ENCODE peak calls at places on chromosomes 11 and 22, in seven cellular contexts. J, E, L, I, W, T and U are unnamed samples.

GRCh38 chr11:85647078-85647477 is 689 bp upstream of the TMEM126A start:
- DNase-seq in E (no peak), T (no peak), I (no peak), J (peak), L (no peak), W (no peak), U (no peak)

GRCh38 chr22:19138217-19139000 is 6.0 kb downstream of the ESS2 start:
- DNase-seq in L (no peak), J (no peak), W (no peak), T (no peak), E (no peak), I (no peak), U (no peak)

GRCh38 chr22:26767351-26767970 is 110.1 kb downstream of the MIAT start:
- DNase-seq in J (no peak), I (no peak), L (no peak), T (no peak), W (no peak), E (no peak), U (no peak)

GRCh38 chr22:46891382-46891951 is 129.0 kb downstream of the TBC1D22A start:
- DNase-seq in J (no peak), W (no peak), I (no peak), T (no peak), E (no peak), L (no peak), U (no peak)

GRCh38 chr11:110134120-110134519 is 40.9 kb downstream of the ZC3H12C start:
- DNase-seq in L (no peak), E (no peak), T (no peak), I (no peak), W (no peak), J (no peak), U (no peak)

GRCh38 chr11:117621226-117621625 is 175.8 kb downstream of the DSCAML1 start:
- DNase-seq in E (no peak), W (no peak), T (peak), I (no peak), L (peak), J (no peak), U (no peak)

GRCh38 chr11:117384045-117384444 is 56.4 kb downstream of the CEP164 start:
- DNase-seq in I (no peak), L (no peak), W (peak), E (no peak), J (no peak), T (peak), U (no peak)

GRCh38 chr11:128499613-128500213 is 87.6 kb downstream of the ETS1 start:
- DNase-seq in I (no peak), L (no peak), W (no peak), J (no peak), E (no peak), T (no peak), U (no peak)

GRCh38 chr11:75347781-75348613 is 3.5 kb downstream of the ARRB1 start:
- DNase-seq in J (peak), T (peak), W (no peak), L (no peak), E (no peak), I (no peak), U (no peak)

GRCh38 chr11:122754553-122755322 is 83.6 kb upstream of the CRTAM start:
- DNase-seq in T (no peak), E (peak), W (no peak), L (peak), J (peak), I (peak), U (no peak)

GRCh38 chr11:104433751-104434150 is 269.8 kb upstream of the PDGFD start:
- DNase-seq in E (no peak), L (no peak), T (peak), J (no peak), W (no peak), I (no peak), U (no peak)

GRCh38 chr22:28341001-28341400 is 338.6 kb downstream of the TTC28 start:
- DNase-seq in T (peak), W (no peak), L (no peak), J (no peak), I (no peak), E (no peak), U (no peak)

GRCh38 chr11:62217191-62217748 is 8.8 kb downstream of the SCGB2A1 start:
- DNase-seq in T (peak), I (no peak), L (peak), J (no peak), E (no peak), W (no peak), U (no peak)

GRCh38 chr11:92277871-92278270 is 53.3 kb downstream of the FAT3 start:
- DNase-seq in T (no peak), I (no peak), W (no peak), J (no peak), E (no peak), L (no peak), U (no peak)

GRCh38 chr11:132792341-132793140 is 739.8 kb downstream of the OPCML start:
- DNase-seq in E (no peak), I (no peak), T (no peak), W (no peak), J (no peak), L (no peak), U (no peak)

GRCh38 chr11:1157341-1157644 is 460 bp upstream of the MUC5AC start:
- DNase-seq in L (no peak), J (peak), W (no peak), T (no peak), E (no peak), I (no peak), U (no peak)

GRCh38 chr11:3836903-3837302 is 3.9 kb downstream of the RHOG start:
- DNase-seq in W (no peak), I (peak), L (no peak), T (no peak), E (peak), J (peak), U (no peak)

GRCh38 chr11:69166186-69167115 is 10.7 kb downstream of the SMIM38 start:
- DNase-seq in L (peak), E (no peak), T (peak), J (peak), W (peak), I (no peak), U (no peak)

GRCh38 chr11:110711776-110712642 is at the start of gene ARHGAP20:
- DNase-seq in L (peak), T (peak), E (peak), J (peak), I (no peak), W (no peak), U (peak)

GRCh38 chr11:111674941-111675340 is 72.7 kb downstream of the SIK2 start:
- DNase-seq in T (no peak), I (no peak), J (no peak), L (no peak), W (no peak), E (no peak), U (no peak)

GRCh38 chr11:6402561-6402981 is 12.3 kb downstream of the SMPD1 start:
- DNase-seq in L (peak), T (no peak), W (no peak), E (peak), J (peak), I (peak), U (no peak)

GRCh38 chr22:26608129-26608528 is 9.7 kb downstream of the CRYBB1 start:
- DNase-seq in W (no peak), T (no peak), E (no peak), I (no peak), J (no peak), L (no peak), U (no peak)

GRCh38 chr11:21723681-21724080 is 469.2 kb upstream of the ANO5 start:
- DNase-seq in J (no peak), E (no peak), I (no peak), T (no peak), W (no peak), L (no peak), U (no peak)

GRCh38 chr11:64371201-64371600 is 12.2 kb downstream of the RPS6KA4 start:
- DNase-seq in W (no peak), L (no peak), I (no peak), J (no peak), E (no peak), T (no peak), U (no peak)

GRCh38 chr11:115961168-115962003 is 457.2 kb upstream of the CADM1 start:
- DNase-seq in L (no peak), E (no peak), I (no peak), W (no peak), T (no peak), J (no peak), U (no peak)

GRCh38 chr11:28447226-28447625 is 339.0 kb downstream of the METTL15 start:
- DNase-seq in J (no peak), T (peak), I (no peak), L (no peak), E (no peak), W (no peak), U (no peak)

GRCh38 chr22:45934659-45935341 is 42.2 kb downstream of the WNT7B start:
- DNase-seq in I (no peak), W (peak), L (no peak), E (no peak), J (no peak), T (peak), U (no peak)

GRCh38 chr11:8341966-8342365 is 78.3 kb upstream of the LMO1 start:
- DNase-seq in E (no peak), T (no peak), L (no peak), I (no peak), J (no peak), W (no peak), U (no peak)

GRCh38 chr22:25485626-25486545 is 78.6 kb upstream of the GRK3 start:
- DNase-seq in L (peak), T (no peak), J (no peak), E (no peak), W (no peak), I (no peak), U (no peak)

GRCh38 chr22:43824724-43825485 is 12.8 kb upstream of the EFCAB6 start:
- DNase-seq in I (no peak), T (no peak), J (peak), W (no peak), E (no peak), L (no peak), U (no peak)

GRCh38 chr11:118570787-118571186 is 1.4 kb upstream of the ARCN1 start:
- DNase-seq in J (no peak), T (no peak), L (no peak), E (no peak), W (no peak), I (no peak), U (no peak)

GRCh38 chr11:95338430-95338991 is 107.5 kb upstream of the SESN3 start:
- DNase-seq in E (peak), I (no peak), L (no peak), W (no peak), T (peak), J (peak), U (no peak)

GRCh38 chr11:75565916-75566762 is 4.1 kb downstream of the SERPINH1 start:
- DNase-seq in W (no peak), T (no peak), I (no peak), E (no peak), L (no peak), J (no peak), U (no peak)

GRCh38 chr11:81219661-81220060 is 1514.0 kb downstream of the FAM181B start:
- DNase-seq in I (no peak), W (no peak), E (no peak), L (no peak), J (no peak), T (no peak), U (no peak)

DNA sequence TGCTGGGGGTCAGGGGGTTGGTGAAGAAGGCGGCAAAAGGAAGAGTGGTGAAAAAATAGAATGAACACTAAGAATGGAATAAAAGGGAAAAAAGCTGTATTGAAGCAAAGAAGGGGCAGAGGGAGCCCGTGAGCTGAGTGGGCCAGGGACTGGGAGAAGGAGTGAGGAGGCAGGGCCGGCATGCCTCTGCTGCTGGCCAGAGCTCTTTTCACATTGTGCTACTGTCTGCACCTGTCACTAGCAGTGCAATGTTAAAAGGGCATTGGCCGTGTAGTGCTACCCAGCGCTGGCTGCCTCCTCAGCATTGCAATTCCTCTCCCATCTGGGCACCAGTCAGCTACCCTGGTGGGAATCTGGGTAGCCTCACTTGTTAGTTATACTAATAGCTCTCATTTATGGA is 8.7 kb downstream of the YPEL4 start:
- DNase-seq in L (peak), W (no peak), J (no peak), T (peak), E (no peak), I (no peak), U (no peak)
- TF ChIP-seq CTCF in L (peak), W (no peak), J (no peak), T (peak), E (no peak), I (no peak), U (peak)

GRCh38 chr11:42407379-42407778 is 904.4 kb upstream of the API5 start:
- DNase-seq in E (no peak), I (no peak), T (no peak), W (no peak), L (no peak), J (peak), U (peak)
- TF ChIP-seq CTCF in E (no peak), I (no peak), T (no peak), W (no peak), L (peak), J (peak), U (peak)

GRCh38 chr11:79266391-79266790 is 174.4 kb downstream of the TENM4 start:
- DNase-seq in L (no peak), T (no peak), I (no peak), E (no peak), W (no peak), J (no peak), U (no peak)
- TF ChIP-seq CTCF in L (no peak), T (no peak), I (no peak), E (no peak), W (no peak), J (no peak), U (no peak)

GRCh38 chr11:35418282-35418846 is 994 bp downstream of the SLC1A2 start:
- DNase-seq in I (no peak), J (no peak), L (peak), W (no peak), E (no peak), T (no peak), U (peak)

GRCh38 chr11:35419713-35420333 is 465 bp upstream of the SLC1A2 start:
- DNase-seq in L (peak), J (no peak), E (no peak), I (no peak), T (no peak), W (no peak), U (no peak)

GRCh38 chr11:35420371-35420770 is 1.0 kb upstream of the SLC1A2 start:
- DNase-seq in I (no peak), E (no peak), L (no peak), J (no peak), W (no peak), T (no peak), U (no peak)

GRCh38 chr11:35415488-35415887 is 3.9 kb downstream of the SLC1A2 start:
- DNase-seq in L (no peak), W (no peak), T (no peak), J (no peak), I (no peak), E (no peak), U (no peak)

DNA sequence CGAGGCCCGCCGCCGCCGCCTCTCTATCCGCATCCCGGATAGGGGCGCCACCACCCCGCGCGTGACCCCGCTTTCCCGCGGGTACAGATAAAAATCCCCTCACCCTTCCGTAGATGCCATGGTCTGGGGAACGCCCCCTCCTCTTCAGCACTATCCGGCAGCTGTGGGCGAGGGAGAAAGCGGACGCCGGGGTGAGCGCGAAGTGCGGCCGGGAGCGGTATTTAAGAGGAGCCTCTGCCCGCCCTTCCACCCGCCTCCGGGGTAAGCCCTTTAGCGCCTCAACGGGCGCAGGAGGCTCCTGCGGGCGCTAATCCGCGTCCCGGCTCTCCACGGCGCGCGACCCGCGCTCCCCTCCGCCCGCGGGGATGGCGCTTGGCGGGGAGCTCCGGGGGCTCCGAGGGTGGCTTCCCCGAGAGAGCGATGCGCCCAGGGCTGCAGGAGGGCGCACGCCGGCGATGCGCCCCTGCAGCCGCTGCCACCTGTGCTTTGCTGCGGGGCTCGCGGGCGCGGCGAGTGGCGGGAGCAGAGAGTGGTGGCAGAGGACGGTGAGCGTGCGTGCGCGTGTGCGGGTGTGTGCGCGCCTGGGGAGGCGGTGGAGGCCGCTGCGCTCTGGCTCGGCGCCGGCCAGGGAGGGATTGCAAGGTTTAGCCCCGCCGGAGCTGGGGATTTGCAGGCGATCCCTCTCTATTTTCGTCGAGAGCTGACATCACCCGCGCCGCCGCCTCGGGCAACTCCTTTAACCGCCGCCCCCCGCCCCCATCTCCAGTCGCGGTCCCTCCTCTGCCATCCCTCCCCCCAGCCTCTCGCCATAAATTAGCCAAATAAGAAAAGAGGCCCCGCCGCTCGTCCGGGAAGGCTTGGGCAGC is at the start of gene SLC1A2:
- DNase-seq in W (no peak), I (no peak), E (no peak), J (no peak), L (peak), T (peak), U (peak)
- TF ChIP-seq CTCF in W (no peak), I (no peak), E (no peak), J (no peak), L (no peak), T (peak), U (peak)

DNA sequence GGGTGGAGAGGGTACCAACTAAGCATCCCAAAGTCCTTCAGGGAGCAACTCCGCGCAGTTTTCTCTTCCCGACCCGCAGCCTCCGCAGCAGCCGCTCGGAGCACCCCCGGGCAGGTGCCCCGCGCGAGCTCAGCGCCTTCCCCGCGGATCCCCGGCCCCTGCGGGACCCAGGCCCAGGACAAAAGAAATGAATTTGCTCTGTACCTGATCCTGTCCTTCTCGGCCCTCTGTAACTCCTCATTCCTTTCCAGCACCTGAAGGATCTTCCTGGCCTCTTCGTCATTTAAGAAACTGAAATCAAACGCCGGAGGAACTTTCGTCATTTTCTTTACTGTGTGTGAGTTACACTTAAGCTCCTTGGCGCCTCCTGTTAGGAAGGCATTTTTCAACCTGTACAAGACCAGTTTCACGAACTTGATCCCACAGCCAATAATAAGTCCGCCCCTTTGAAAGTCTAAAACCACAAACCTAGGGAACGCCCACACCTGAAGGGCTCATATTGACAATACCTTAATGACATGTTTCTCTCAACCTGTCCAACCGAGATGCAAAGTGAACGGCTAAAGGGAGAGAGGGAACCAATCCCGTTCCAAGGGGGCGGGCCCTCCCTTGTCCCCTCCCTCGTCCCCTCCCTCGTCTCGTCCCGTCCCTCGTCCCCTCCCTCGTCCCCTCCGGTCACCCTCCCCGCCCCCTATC is at the start of gene EXPH5:
- DNase-seq in T (peak), L (peak), J (peak), W (peak), I (peak), E (peak), U (peak)
- TF ChIP-seq CTCF in T (no peak), L (no peak), J (no peak), W (no peak), I (no peak), E (no peak), U (no peak)

GRCh38 chr11:13152264-13152663 is 125.3 kb upstream of the BMAL1 start:
- DNase-seq in T (no peak), I (no peak), E (no peak), W (no peak), J (no peak), L (no peak), U (no peak)

GRCh38 chr11:13150487-13150886 is 127.1 kb upstream of the BMAL1 start:
- DNase-seq in W (no peak), J (no peak), I (no peak), L (no peak), E (no peak), T (no peak), U (no peak)

GRCh38 chr11:13149991-13150390 is 127.6 kb upstream of the BMAL1 start:
- DNase-seq in I (no peak), J (no peak), E (no peak), W (no peak), T (no peak), L (no peak), U (no peak)

GRCh38 chr11:13152736-13153541 is 124.7 kb upstream of the BMAL1 start:
- DNase-seq in W (no peak), L (no peak), I (no peak), T (peak), E (no peak), J (no peak), U (no peak)
- TF ChIP-seq CTCF in W (peak), L (peak), I (no peak), T (peak), E (peak), J (peak), U (peak)

GRCh38 chr11:55719608-55720160 is 53.6 kb upstream of the OR5D13 start:
- DNase-seq in J (no peak), W (no peak), L (no peak), I (no peak), T (no peak), E (no peak), U (no peak)

DNA sequence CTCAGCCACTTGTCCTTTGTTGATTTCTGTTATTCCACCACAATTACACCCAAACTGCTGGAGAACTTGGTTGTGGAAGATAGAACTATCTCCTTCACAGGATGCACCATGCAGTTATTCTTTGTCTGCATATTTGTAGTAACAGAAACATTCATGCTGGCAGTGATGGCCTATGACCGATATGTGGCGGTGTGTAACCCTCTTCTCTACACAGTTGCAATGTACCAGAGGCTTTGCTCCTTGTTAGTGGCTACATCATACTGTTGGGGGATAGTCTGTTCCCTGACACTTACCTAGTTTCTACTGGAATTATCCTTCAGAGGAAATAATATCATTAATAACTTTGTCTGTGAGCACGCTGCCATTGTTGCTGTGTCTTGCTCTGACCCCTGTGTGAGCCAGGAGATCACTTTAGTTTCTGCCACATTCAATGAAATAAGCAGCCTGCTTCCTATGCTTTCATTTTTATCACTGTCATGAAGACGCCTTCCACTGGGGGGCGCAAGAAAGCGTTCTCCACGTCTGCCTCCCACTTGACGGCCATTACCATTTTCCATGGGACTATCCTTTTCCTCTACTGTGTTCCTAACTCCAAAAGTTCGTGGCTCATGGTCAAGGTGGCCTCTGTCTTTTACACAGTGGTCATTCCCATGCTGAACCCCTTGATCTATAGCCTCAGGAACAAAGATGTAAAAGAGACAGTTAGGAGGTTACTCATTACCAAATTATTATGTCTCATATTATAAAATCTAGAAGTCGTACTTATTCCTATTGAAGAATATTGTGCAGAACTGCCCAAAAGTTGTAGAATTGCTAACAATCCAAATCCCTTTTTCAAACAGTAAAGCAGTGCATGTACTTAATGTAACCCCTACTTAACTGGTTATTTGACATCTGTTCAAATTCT is 53.2 kb downstream of the OR4C6 start:
- DNase-seq in J (no peak), I (no peak), L (no peak), E (no peak), W (no peak), T (no peak), U (no peak)
- TF ChIP-seq CTCF in J (no peak), I (no peak), L (peak), E (no peak), W (peak), T (no peak), U (no peak)